ENCODE peak calls at places on chromosomes 11 and 22, in six cellular contexts. J is hypothalamus, H is choroid plexus epithelial cell, D is heart right ventricle, E is heart left ventricle, U is iris pigment epithelial cell. R is an unnamed sample.

GRCh38 chr11:102226702-102227101 is 90.6 kb upstream of the BIRC3 start:
- DNase-seq in D (no peak), U (peak), J (no peak), E (no peak), H (peak), R (no peak)

GRCh38 chr22:29142116-29142515 is 63.6 kb upstream of the EMID1 start:
- DNase-seq in U (no peak), H (peak), E (no peak), J (no peak), D (no peak), R (no peak)

GRCh38 chr11:19985106-19985505 is 175.2 kb downstream of the DBX1 start:
- DNase-seq in J (no peak), H (no peak), E (no peak), D (no peak), U (no peak), R (no peak)

GRCh38 chr11:134663506-134664313 is 251.7 kb upstream of the B3GAT1 start:
- DNase-seq in D (peak), J (no peak), U (no peak), E (no peak), H (no peak), R (no peak)

GRCh38 chr11:75262436-75262835 is 21.9 kb downstream of the TPBGL start:
- DNase-seq in E (no peak), H (no peak), U (no peak), J (no peak), D (no peak), R (no peak)

GRCh38 chr11:61551630-61552029 is 29.2 kb downstream of the SYT7 start:
- DNase-seq in H (peak), E (peak), J (no peak), D (peak), U (peak), R (no peak)

GRCh38 chr22:38718414-38718813 is 12.7 kb downstream of the GTPBP1 start:
- DNase-seq in E (no peak), H (peak), D (no peak), J (no peak), U (peak), R (peak)

GRCh38 chr11:2708757-2709281 is 9.0 kb upstream of the KCNQ1OT1 start:
- DNase-seq in H (peak), U (peak), E (no peak), J (no peak), D (no peak), R (no peak)

GRCh38 chr11:898160-898517 is 12.5 kb downstream of the CHID1 start:
- DNase-seq in D (no peak), H (peak), E (no peak), U (peak), J (no peak), R (peak)

GRCh38 chr11:116913000-116913399 is 75.6 kb upstream of the APOA1 start:
- DNase-seq in J (no peak), U (peak), D (no peak), E (no peak), H (peak), R (no peak)

GRCh38 chr22:33986954-33987353 is 66.7 kb upstream of the LARGE1 start:
- DNase-seq in U (no peak), D (no peak), J (no peak), E (no peak), H (no peak), R (no peak)

GRCh38 chr11:116506446-116506845 is 266.3 kb downstream of the BUD13 start:
- DNase-seq in U (no peak), H (no peak), E (no peak), J (no peak), D (no peak), R (no peak)

GRCh38 chr11:96314326-96315050 is 28.5 kb downstream of the MAML2 start:
- DNase-seq in D (no peak), U (peak), E (no peak), J (no peak), H (peak), R (no peak)

R was measured in psoas muscle.